ENCODE peak calls at places on chromosomes 6 and 20, in six cellular contexts. C is CD4-positive, alpha-beta T cell; I is neural progenitor cell; U is epithelial cell of esophagus; V is brain microvascular endothelial cell; A is HCT116. Y is an unnamed sample.

GRCh38 chr6:154839546-154839945 is 106.3 kb downstream of the SCAF8 start:
- DNase-seq in U (no peak), V (no peak), C (no peak), I (no peak), A (no peak), Y (no peak)

GRCh38 chr6:41494212-41495115 is 51.7 kb upstream of the FOXP4 start:
- DNase-seq in I (peak), A (no peak), V (no peak), U (no peak), C (no peak), Y (no peak)

GRCh38 chr20:6704132-6704861 is 63.2 kb upstream of the BMP2 start:
- DNase-seq in U (peak), A (no peak), I (no peak), V (peak), C (no peak), Y (no peak)

GRCh38 chr20:12827796-12828406 is 180.9 kb upstream of the SPTLC3 start:
- DNase-seq in C (no peak), U (no peak), V (no peak), I (no peak), A (no peak), Y (no peak)

GRCh38 chr6:147161974-147162495 is 42.2 kb upstream of the STXBP5 start:
- DNase-seq in C (no peak), I (no peak), A (no peak), V (peak), U (peak), Y (no peak)

GRCh38 chr6:140538926-140539325 is 1164.5 kb upstream of the CITED2 start:
- DNase-seq in I (no peak), A (no peak), C (no peak), U (peak), V (no peak), Y (no peak)

GRCh38 chr20:37627060-37627766 is 66.6 kb upstream of the CTNNBL1 start:
- DNase-seq in U (peak), V (peak), A (peak), C (no peak), I (peak), Y (no peak)

GRCh38 chr6:45650527-45651135 is 272.9 kb upstream of the SUPT3H start:
- DNase-seq in A (peak), U (peak), C (no peak), V (peak), I (no peak), Y (no peak)

GRCh38 chr20:4122931-4123330 is 107.6 kb upstream of the RNF24 start:
- DNase-seq in V (no peak), U (no peak), A (no peak), I (no peak), C (no peak), Y (no peak)

GRCh38 chr6:37077459-37078296 is 72.2 kb downstream of the FGD2 start:
- DNase-seq in V (peak), U (peak), A (no peak), C (no peak), I (peak), Y (no peak)

GRCh38 chr6:99114769-99115406 is 167.1 kb upstream of the FBXL4 start:
- DNase-seq in U (no peak), I (no peak), V (no peak), A (no peak), C (no peak), Y (no peak)

GRCh38 chr6:99121748-99122147 is 174.0 kb upstream of the FBXL4 start:
- DNase-seq in I (no peak), C (no peak), A (no peak), U (peak), V (no peak), Y (no peak)

DNA sequence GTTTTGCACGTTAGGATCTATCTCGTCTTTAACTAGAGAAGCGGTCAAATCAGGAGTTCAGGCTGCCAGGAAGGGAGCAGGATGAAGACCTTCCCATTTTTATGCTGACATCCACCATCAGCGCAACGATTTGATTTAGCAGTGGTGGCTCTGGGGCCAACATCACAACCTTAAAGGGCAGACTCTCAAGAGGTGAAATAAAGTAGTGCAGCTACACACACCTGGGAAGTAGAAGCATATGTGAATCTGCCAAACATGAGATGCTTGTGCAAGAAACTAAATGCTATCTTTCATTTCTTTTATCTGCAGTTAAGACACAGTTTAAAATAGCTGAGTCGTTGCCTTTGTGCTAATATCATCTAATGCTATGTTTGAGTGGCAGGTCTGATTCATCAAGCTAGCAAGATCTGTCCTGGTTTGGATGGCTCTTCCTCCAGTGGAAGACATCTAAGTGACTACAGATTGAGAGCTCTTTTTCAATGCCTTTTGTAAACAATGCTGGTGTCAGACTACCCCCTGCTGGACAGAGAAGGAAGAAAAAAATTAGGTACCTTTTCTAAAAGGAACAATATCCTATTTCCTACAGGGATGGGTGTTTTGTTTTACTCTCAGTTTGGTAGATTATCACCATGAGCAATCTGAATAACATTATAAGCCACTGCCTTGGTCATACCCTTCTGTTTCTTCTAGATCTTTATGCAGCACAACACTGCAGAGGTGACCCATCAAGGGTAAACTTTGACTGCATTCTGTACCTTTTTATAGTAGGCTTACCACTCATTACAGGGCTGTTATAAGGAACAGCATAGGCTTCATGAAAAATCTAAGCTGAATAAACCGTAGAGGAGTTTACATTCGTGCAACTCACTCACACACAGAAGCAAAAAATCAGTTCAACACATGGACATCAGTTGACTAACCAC is 171.6 kb upstream of the FBXL4 start:
- DNase-seq in V (peak), A (peak), C (no peak), I (peak), U (peak), Y (no peak)
- TF ChIP-seq CTCF in V (peak), A (peak), C (peak), I (peak), U (peak), Y (no peak)

DNA sequence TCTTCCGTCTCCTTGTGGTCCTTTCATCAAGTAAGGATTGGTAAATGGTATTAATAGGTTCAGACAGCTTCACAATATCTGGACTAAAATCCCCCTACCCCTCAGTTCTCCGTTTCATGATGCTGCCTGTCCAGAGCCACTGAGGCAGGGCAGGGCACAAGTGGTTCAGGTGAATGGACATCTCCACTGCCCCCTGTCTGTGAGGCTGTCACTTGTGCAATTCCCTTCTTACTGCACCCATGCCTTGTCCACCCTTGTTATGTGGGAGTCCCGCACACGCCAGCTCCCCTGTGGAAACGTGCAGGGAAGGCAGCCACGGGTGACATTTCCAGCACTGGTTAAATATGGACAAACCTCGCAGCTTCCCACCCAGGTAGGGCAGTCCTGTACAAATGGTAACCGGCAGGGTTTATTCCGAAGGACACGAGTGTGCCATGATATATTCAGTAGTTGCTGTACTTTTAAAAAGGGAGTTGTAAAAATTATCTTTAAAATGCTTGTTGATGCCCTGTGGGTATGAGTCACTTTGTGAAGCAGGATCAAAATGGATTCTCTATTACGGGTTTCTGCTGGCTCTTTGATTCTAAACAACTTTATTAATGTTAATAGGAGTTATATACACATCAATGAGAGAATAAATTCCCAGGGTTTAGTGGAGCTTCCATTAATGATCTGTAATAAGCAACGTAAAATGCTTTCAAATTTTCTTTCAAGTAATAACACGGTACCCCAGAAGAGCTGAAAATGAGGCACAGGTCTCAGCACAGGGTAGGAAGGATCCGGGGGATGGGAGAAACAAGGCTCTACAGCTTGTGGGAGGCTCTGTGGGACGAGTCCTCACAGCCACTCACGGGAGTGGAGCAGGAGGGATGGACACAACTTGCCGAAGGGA is 73.4 kb downstream of the FYN start:
- DNase-seq in C (no peak), A (no peak), I (peak), V (no peak), U (no peak), Y (no peak)
- TF ChIP-seq CTCF in C (no peak), A (peak), I (peak), V (peak), U (no peak), Y (no peak)

DNA sequence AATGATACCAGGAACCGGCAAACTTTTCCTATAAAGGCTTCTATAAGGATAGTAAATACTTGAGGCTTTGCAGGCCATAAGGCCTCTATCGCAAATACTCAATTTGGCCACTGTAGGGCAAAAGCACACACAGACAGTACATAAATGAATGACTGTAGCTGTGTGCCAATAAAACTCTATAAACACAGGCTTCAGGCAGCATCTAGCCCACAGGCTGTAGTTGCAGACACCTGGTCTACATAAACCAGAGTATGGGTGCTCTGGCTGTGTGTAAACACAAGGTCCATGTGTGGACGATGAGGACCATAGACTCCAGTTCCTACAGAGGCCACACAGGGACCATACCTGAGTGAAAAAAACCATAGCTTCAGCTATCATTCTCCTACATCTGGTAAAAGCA is 52.2 kb downstream of the ZMYND8 start:
- DNase-seq in C (no peak), I (no peak), V (no peak), A (no peak), U (no peak), Y (no peak)
- TF ChIP-seq CTCF in C (no peak), I (no peak), V (no peak), A (no peak), U (no peak), Y (no peak)

DNA sequence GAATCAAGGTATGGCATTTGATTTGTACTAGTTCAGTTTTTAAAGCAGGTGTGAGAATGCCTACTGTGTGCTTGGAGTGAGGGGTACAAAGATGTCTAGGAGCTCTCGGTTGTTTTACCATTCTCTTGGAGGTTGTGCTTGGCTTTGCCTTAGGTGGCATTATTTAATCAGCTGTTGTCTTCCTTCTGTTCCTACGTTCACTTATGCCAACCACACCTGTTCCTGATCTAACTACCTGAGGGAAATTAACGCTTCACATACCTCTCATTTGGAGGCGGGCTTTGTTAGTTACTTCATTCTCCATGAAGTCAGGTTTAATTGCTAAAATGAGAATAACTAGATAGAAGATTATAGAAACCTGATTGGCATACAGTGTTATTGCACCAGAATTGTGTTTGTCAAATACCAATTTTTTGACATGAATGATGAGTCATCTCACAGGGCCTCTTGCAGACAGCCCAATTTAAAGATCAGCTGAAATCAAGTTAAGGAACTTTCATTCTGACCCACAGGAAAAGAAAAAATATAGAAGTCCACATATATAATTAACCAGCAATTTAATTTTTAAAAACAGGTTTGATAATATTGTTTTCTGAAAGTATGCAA is 24.8 kb upstream of the PBOV1 start:
- DNase-seq in V (no peak), U (peak), I (no peak), C (no peak), A (no peak), Y (no peak)
- TF ChIP-seq CTCF in V (no peak), U (no peak), I (no peak), C (no peak), A (no peak), Y (no peak)

DNA sequence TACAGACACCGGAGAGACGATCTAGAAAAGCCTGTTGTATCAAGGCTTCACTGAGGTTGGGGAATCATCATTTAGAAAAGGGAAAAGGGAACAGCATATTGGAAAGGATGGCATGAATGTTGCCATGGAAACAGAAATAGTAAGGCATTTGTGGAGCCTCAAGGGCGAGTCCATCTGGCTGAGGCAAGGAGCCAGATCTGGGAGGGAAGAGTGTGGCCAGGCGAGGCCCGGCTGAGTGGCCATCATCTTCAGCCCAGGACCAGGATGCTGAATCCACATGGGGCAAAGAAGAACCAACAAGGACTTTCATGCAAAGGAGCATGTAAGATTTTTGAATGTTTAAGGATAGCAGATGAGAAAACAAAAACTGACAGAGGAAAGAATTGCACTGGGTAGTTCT is 85.8 kb downstream of the MAP3K5 start:
- DNase-seq in U (no peak), A (no peak), I (no peak), V (no peak), C (no peak), Y (no peak)
- TF ChIP-seq CTCF in U (no peak), A (no peak), I (no peak), V (no peak), C (no peak), Y (no peak)

GRCh38 chr6:25138024-25138696 is 141.0 kb upstream of the CARMIL1 start:
- DNase-seq in V (peak), U (peak), I (no peak), C (peak), A (no peak), Y (peak)
- TF ChIP-seq CTCF in V (peak), U (peak), I (no peak), C (no peak), A (no peak), Y (no peak)

Y was measured in omental fat pad.